ENCODE peak calls at places on chromosomes 6 and 20, in five cellular contexts. P is stomach, U is BJ, B is esophagus muscularis mucosa, K is astrocyte of the spinal cord. D is an unnamed sample.

GRCh38 chr20:49118307-49118706 is 69.8 kb downstream of the STAU1 start:
- DNase-seq in P (no peak), U (no peak), B (no peak), K (no peak), D (no peak)

GRCh38 chr6:14743465-14744211 is 502.2 kb upstream of the JARID2 start:
- DNase-seq in P (peak), U (peak), B (no peak), K (peak), D (peak)

GRCh38 chr20:3663031-3663701 is at the start of gene GFRA4:
- DNase-seq in P (no peak), U (no peak), B (no peak), K (no peak), D (no peak)

GRCh38 chr6:56751604-56752003 is 108.9 kb upstream of the DST start:
- DNase-seq in P (no peak), U (no peak), B (no peak), K (no peak), D (no peak)

GRCh38 chr6:104003803-104004516 is 855.8 kb downstream of the HACE1 start:
- DNase-seq in P (no peak), U (no peak), B (no peak), K (no peak), D (no peak)

GRCh38 chr6:145009691-145010090 is 724.6 kb downstream of the UTRN start:
- DNase-seq in P (no peak), U (no peak), B (no peak), K (peak), D (no peak)

GRCh38 chr6:18155864-18156396 is 708 bp downstream of the KDM1B start:
- DNase-seq in P (peak), U (no peak), B (peak), K (peak), D (no peak)

GRCh38 chr20:59825944-59826759 is 107.3 kb downstream of the SYCP2 start:
- DNase-seq in P (peak), U (no peak), B (peak), K (no peak), D (no peak)

GRCh38 chr6:13027200-13027599 is 301.1 kb downstream of the TBC1D7 start:
- DNase-seq in P (no peak), U (no peak), B (no peak), K (no peak), D (no peak)

GRCh38 chr20:13883425-13883824 is 98.6 kb downstream of the NDUFAF5 start:
- DNase-seq in P (no peak), U (no peak), B (no peak), K (no peak), D (no peak)

GRCh38 chr6:150293423-150294280 is 75.2 kb upstream of the IYD start:
- DNase-seq in P (no peak), U (no peak), B (no peak), K (peak), D (no peak)

GRCh38 chr20:19662638-19662995 is 95.4 kb upstream of the RIN2 start:
- DNase-seq in P (no peak), U (no peak), B (no peak), K (no peak), D (no peak)

GRCh38 chr6:36735110-36735971 is 37.7 kb downstream of the RAB44 start:
- DNase-seq in P (peak), U (peak), B (peak), K (peak), D (peak)

GRCh38 chr6:146892613-146893401 is 294.0 kb downstream of the ADGB start:
- DNase-seq in P (no peak), U (peak), B (no peak), K (peak), D (peak)

GRCh38 chr6:4287811-4288244 is 152.5 kb upstream of the ECI2 start:
- DNase-seq in P (no peak), U (no peak), B (peak), K (no peak), D (no peak)

GRCh38 chr6:119280080-119280479 is 69.5 kb downstream of the MAN1A1 start:
- DNase-seq in P (no peak), U (no peak), B (no peak), K (no peak), D (no peak)

GRCh38 chr20:6636209-6637159 is 131.0 kb upstream of the BMP2 start:
- DNase-seq in P (no peak), U (no peak), B (peak), K (peak), D (peak)

GRCh38 chr6:141291322-141291721 is 841.4 kb upstream of the GJE1 start:
- DNase-seq in P (no peak), U (no peak), B (no peak), K (no peak), D (no peak)

GRCh38 chr6:131954775-131955107 is 3.6 kb upstream of the CCN2 start:
- DNase-seq in P (peak), U (no peak), B (no peak), K (peak), D (peak)

GRCh38 chr6:93968126-93968525 is 548.8 kb upstream of the EPHA7 start:
- DNase-seq in P (no peak), U (no peak), B (no peak), K (no peak), D (no peak)

GRCh38 chr20:40470313-40471260 is 218.4 kb downstream of the MAFB start:
- DNase-seq in P (no peak), U (no peak), B (peak), K (no peak), D (no peak)

GRCh38 chr20:48850257-48850656 is 22.5 kb upstream of the PREX1 start:
- DNase-seq in P (no peak), U (no peak), B (no peak), K (no peak), D (no peak)

GRCh38 chr6:80480478-80481157 is 374.1 kb downstream of the BCKDHB start:
- DNase-seq in P (no peak), U (no peak), B (no peak), K (no peak), D (no peak)

GRCh38 chr6:85632164-85632942 is 10.3 kb downstream of the SYNCRIP start:
- DNase-seq in P (no peak), U (no peak), B (no peak), K (no peak), D (no peak)

GRCh38 chr20:50844430-50845100 is 49.7 kb downstream of the BCAS4 start:
- DNase-seq in P (peak), U (no peak), B (no peak), K (peak), D (no peak)

GRCh38 chr20:9099372-9099771 is 30.5 kb downstream of the PLCB4 start:
- DNase-seq in P (no peak), U (no peak), B (no peak), K (no peak), D (no peak)
- TF ChIP-seq CTCF in P (no peak), U (no peak), B (no peak), K (no peak), D (no peak)

GRCh38 chr6:156865019-156865629 is 87.9 kb downstream of the ARID1B start:
- DNase-seq in P (no peak), U (no peak), B (no peak), K (no peak), D (no peak)
- H3K4me3 ChIP-seq in P (no peak), U (no peak), B (no peak), K (no peak), D (no peak)

GRCh38 chr6:61810047-61810446 is 476.0 kb downstream of the KHDRBS2 start:
- DNase-seq in P (no peak), U (no peak), B (no peak), K (no peak), D (no peak)

GRCh38 chr6:61809004-61809595 is 476.9 kb downstream of the KHDRBS2 start:
- DNase-seq in P (no peak), U (no peak), B (no peak), K (no peak), D (no peak)
- TF ChIP-seq CTCF in P (peak), U (no peak), B (no peak), K (peak), D (no peak)

GRCh38 chr6:137494281-137494966 is at the start of gene OLIG3:
- DNase-seq in P (no peak), U (no peak), B (peak), K (no peak), D (no peak)

GRCh38 chr6:137492289-137492688 is 1.9 kb downstream of the OLIG3 start:
- DNase-seq in P (no peak), U (no peak), B (peak), K (no peak), D (no peak)

GRCh38 chr6:137494967-137495595 is 887 bp upstream of the OLIG3 start:
- DNase-seq in P (no peak), U (no peak), B (peak), K (peak), D (no peak)

GRCh38 chr6:137492771-137493217 is 1.4 kb downstream of the OLIG3 start:
- DNase-seq in P (no peak), U (no peak), B (no peak), K (no peak), D (no peak)

GRCh38 chr6:137493218-137494038 is 766 bp downstream of the OLIG3 start:
- DNase-seq in P (no peak), U (no peak), B (peak), K (no peak), D (no peak)
- H3K4me3 ChIP-seq in P (peak), U (no peak), B (peak), K (no peak), D (no peak)

GRCh38 chr6:35186571-35186970 is 27.2 kb upstream of the SCUBE3 start:
- DNase-seq in P (no peak), U (no peak), B (no peak), K (no peak), D (no peak)

GRCh38 chr6:35183935-35184334 is 29.8 kb upstream of the SCUBE3 start:
- DNase-seq in P (no peak), U (no peak), B (no peak), K (no peak), D (no peak)

GRCh38 chr6:35184580-35185301 is 29.0 kb upstream of the SCUBE3 start:
- DNase-seq in P (no peak), U (no peak), B (no peak), K (no peak), D (no peak)

GRCh38 chr6:35185971-35186370 is 27.8 kb upstream of the SCUBE3 start:
- DNase-seq in P (no peak), U (no peak), B (no peak), K (no peak), D (no peak)

GRCh38 chr6:35185302-35185681 is 28.5 kb upstream of the SCUBE3 start:
- DNase-seq in P (peak), U (peak), B (no peak), K (peak), D (no peak)
- TF ChIP-seq CTCF in P (no peak), U (no peak), B (no peak), K (no peak), D (no peak)

DNA sequence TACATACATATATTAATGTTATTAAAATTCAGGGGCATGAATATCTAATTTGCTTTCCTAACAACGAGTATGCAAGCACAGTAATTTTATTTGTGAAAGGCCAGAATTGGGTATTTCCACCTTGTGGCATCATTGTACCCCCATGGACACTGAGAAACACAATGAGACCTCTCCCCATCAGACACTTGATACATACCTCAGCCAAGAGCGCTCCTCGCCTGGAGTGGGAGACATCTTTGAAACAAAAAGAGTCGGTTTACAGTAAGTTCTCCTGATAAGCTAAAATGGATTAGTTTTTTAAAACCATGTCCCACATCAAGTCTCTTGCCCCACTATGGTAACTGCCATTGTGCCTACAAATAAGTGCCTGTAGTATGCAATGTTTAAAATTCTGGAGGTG is 2.1 kb downstream of the CNR1 start:
- DNase-seq in P (no peak), U (no peak), B (no peak), K (no peak), D (no peak)
- H3K4me3 ChIP-seq in P (no peak), U (no peak), B (peak), K (no peak), D (no peak)

DNA sequence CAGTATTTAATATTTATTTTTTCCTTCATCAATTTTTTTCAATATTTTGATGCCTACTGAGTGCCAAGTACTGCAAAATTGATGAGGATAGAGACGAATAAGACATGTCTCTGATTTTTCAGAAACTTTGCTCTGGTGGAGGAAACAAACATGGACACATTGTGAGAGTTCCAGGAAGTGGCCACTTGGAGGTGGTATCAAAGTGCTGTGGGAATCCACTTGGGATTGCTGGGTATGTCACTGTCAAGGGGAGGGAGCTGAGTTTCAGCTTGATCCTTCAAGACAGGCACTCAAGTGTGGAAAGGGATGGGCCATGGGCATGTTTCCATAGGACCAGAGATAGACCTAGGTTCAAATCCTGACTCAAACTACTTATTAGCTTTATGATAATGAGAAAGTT is 24.5 kb upstream of the ABCC10 start:
- DNase-seq in P (no peak), U (no peak), B (no peak), K (no peak), D (no peak)
- TF ChIP-seq CTCF in P (no peak), U (peak), B (no peak), K (no peak), D (no peak)

GRCh38 chr20:547394-547793 is 3.8 kb upstream of the CSNK2A1 start:
- DNase-seq in P (no peak), U (no peak), B (no peak), K (no peak), D (no peak)

GRCh38 chr20:546353-546752 is 2.8 kb upstream of the CSNK2A1 start:
- DNase-seq in P (no peak), U (no peak), B (no peak), K (no peak), D (no peak)

GRCh38 chr20:543369-544152 is at the start of gene CSNK2A1:
- DNase-seq in P (peak), U (peak), B (peak), K (peak), D (peak)

GRCh38 chr20:542777-543368 is 717 bp downstream of the CSNK2A1 start:
- DNase-seq in P (peak), U (no peak), B (no peak), K (no peak), D (no peak)

GRCh38 chr20:544153-544725 is 649 bp upstream of the CSNK2A1 start:
- DNase-seq in P (no peak), U (no peak), B (no peak), K (no peak), D (no peak)
- H3K4me3 ChIP-seq in P (peak), U (no peak), B (peak), K (no peak), D (peak)

D was measured in HFF-Myc.